ENCODE peak calls at places on chromosomes 1 and 21, in four cellular contexts. P is A549, T is HepG2, N is GM12878. A is an unnamed sample.

GRCh38 chr21:36803051-36803709 is 104.3 kb downstream of the SIM2 start:
- DNase-seq in T (no peak), N (no peak), P (no peak), A (no peak)

GRCh38 chr1:247494746-247495145 is 36.8 kb upstream of the OR2B11 start:
- DNase-seq in N (no peak), T (no peak), P (no peak), A (no peak)

GRCh38 chr1:95013948-95014574 is 58.7 kb downstream of the ALG14 start:
- DNase-seq in T (peak; percentile 92), N (no peak), P (no peak), A (no peak)

GRCh38 chr1:205783904-205784303 is 8.6 kb upstream of the RAB29 start:
- DNase-seq in N (no peak), P (no peak), T (no peak), A (no peak)

GRCh38 chr21:32753818-32754610 is 17.5 kb downstream of the PAXBP1 start:
- DNase-seq in T (no peak), P (no peak), N (no peak), A (no peak)

GRCh38 chr1:97034651-97035050 is 313.1 kb downstream of the PTBP2 start:
- DNase-seq in N (no peak), T (no peak), P (no peak), A (no peak)

GRCh38 chr1:204294371-204294770 is 65.4 kb downstream of the PLEKHA6 start:
- DNase-seq in T (peak; percentile 44), N (no peak), P (peak; percentile 67), A (no peak)

GRCh38 chr1:96980448-96980847 is 258.9 kb downstream of the PTBP2 start:
- DNase-seq in N (no peak), T (no peak), P (no peak), A (no peak)

GRCh38 chr1:240306673-240307072 is 215.0 kb downstream of the FMN2 start:
- DNase-seq in T (no peak), N (no peak), P (no peak), A (no peak)

DNA sequence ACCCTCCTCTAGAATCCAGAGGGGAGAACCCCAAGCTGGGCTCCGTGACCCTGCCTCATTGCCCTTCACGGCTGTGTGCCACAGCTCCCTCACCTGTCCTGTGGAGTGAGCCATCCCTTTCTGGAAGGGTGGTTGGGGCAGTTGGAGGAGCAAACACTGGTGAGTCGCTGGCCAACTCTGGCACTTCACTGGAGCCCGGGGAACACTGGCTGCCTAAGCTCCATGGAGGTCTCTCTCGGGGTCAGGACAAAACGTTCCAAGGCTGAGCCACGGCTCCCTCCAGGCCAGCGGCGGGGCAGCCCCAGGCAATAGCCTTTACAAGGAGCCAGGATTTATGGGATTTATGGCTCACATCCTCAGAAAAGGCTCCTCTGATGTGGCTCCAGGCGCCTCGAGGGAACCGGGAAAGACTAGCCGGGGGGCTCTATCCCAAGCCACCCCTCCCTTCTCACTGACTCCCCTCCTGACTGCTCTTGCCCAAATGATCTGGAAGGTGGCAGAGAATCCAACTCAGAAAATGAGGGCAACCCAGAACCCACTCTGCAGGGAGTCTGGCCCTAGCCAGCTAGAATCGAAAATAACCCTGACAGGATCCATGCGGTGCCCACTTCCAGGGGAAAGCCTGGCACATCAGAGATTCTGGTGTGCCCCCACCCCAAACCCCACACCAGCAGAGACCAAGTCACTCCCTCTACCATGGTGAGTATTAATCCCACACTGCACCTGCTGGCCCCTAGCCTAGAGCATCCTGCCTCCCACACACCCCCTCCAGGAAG is 75.3 kb downstream of the GLIS1 start:
- DNase-seq in T (no peak), P (no peak), N (no peak), A (no peak)
- TF ChIP-seq KDM1A in T (no peak), P (no peak), N (no peak), A (no peak)

GRCh38 chr1:55888685-55889317 is 673.6 kb upstream of the USP24 start:
- DNase-seq in T (no peak), N (no peak), P (no peak), A (no peak)

GRCh38 chr1:55882931-55883330 is 667.8 kb upstream of the USP24 start:
- DNase-seq in T (no peak), N (no peak), P (no peak), A (no peak)

GRCh38 chr1:55893155-55893554 is 678.0 kb upstream of the USP24 start:
- DNase-seq in T (peak; percentile 59), P (peak; percentile 8), N (no peak), A (peak; percentile 7)

GRCh38 chr1:55885619-55886018 is 670.5 kb upstream of the USP24 start:
- DNase-seq in N (no peak), P (no peak), T (no peak), A (no peak)

GRCh38 chr1:55887103-55887712 is 672.0 kb upstream of the USP24 start:
- DNase-seq in N (no peak), P (no peak), T (no peak), A (no peak)
- TF ChIP-seq JUNB in N (no peak), P (no peak), T (no peak), A (no peak)

GRCh38 chr1:217090073-217090911 is 367.1 kb upstream of the ESRRG start:
- DNase-seq in T (no peak), P (no peak), N (no peak), A (no peak)
- TF ChIP-seq KDM1A in T (no peak), P (no peak), N (no peak), A (no peak)

GRCh38 chr1:234322979-234323378 is 50.3 kb upstream of the COA6 start:
- DNase-seq in T (peak; percentile 44), N (no peak), P (no peak), A (peak; percentile 77)

GRCh38 chr1:234321211-234321610 is 52.0 kb upstream of the COA6 start:
- DNase-seq in P (no peak), N (no peak), T (no peak), A (no peak)

GRCh38 chr1:234320069-234320468 is 53.2 kb upstream of the COA6 start:
- DNase-seq in P (no peak), N (no peak), T (no peak), A (no peak)

GRCh38 chr1:234322097-234322496 is 51.2 kb upstream of the COA6 start:
- DNase-seq in N (no peak), P (no peak), T (no peak), A (no peak)

GRCh38 chr1:234320549-234320948 is 52.7 kb upstream of the COA6 start:
- DNase-seq in P (no peak), N (no peak), T (peak; percentile 13), A (no peak)
- TF ChIP-seq JUNB in P (no peak), N (no peak), T (no peak), A (no peak)

DNA sequence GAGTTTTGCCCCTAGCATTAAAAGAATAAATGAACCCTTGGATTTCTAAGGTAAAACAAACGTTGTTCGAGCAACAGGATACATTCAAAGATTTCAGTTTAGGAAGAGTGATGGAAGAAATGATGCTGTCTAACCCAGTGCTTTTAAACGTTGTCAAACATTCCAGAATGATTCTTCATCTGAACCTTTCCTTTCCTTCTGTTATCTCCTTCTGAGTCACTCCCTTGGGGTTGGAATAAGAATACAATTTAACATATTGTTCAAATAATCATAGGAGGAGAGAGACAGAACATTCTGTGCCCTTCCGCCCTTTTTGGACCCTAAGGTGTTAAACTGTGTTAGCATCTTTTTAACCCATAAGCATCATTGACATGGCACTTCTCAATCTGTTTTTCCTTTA is 61.1 kb upstream of the RCOR3 start:
- DNase-seq in P (peak; percentile 18), N (no peak), T (no peak), A (no peak)
- TF ChIP-seq KDM1A in P (no peak), N (no peak), T (no peak), A (no peak)

DNA sequence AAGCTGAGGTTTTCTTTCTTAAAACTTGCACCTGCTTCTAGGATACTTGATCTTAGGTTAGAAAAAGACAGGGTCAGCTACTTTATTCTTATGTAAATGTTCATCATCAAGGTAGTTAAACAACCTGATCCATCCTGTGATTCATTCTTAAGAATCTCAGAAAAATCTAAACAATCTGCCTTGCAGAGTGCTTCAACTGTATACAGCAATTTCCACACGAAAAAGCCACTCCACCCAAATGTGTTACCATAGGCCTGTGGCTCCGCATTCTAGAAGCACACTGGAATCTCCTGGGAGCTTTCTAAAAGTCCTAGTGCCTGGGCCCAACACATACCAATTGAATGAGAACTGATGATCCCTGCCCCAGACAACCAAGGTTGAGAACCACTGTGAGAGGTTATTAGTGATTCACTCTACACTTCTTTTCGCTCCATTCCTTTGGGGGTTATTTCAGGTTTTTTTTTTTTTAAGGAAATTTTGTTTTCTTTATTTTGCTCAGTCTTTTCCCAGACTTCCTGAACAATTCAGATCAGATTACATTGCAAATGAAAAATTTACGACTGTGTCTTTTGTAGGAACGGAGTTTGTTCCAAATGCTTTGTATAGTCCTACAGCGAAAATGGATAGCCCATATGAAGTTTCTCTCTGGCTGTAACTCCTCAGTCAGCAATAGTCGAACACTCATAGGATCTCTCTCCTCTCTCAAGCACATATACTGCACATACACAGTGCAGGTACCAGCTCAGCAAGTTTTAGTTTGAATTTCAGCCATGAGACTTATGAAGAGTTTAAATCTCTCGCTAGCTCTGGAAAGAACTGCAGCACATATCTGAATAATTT is 16.1 kb downstream of the SMYD2 start:
- DNase-seq in P (no peak), N (no peak), T (no peak), A (no peak)
- TF ChIP-seq JUNB in P (no peak), N (no peak), T (no peak), A (no peak)